ENCODE peak calls at places on chromosome 5, in four cellular contexts. I is upper lobe of right lung; M is mucosa of descending colon; Q is CD8-positive, alpha-beta T cell. F is an unnamed sample.

GRCh38 chr5:6576861-6577501 is 55.9 kb downstream of the NSUN2 start:
- DNase-seq in M (no peak), Q (no peak), I (no peak), F (peak)

GRCh38 chr5:153212471-153212870 is 278.0 kb upstream of the GRIA1 start:
- DNase-seq in Q (no peak), M (no peak), I (no peak), F (no peak)

GRCh38 chr5:159906463-159906862 is 9.8 kb upstream of the ADRA1B start:
- DNase-seq in M (no peak), I (no peak), Q (no peak), F (no peak)

GRCh38 chr5:128345247-128345646 is 192.8 kb downstream of the FBN2 start:
- DNase-seq in Q (no peak), I (no peak), M (no peak), F (no peak)

GRCh38 chr5:154543380-154543779 is 65.4 kb upstream of the HAND1 start:
- DNase-seq in Q (no peak), I (no peak), M (no peak), F (no peak)

GRCh38 chr5:73565166-73565968 is at the start of the genes ANKRA2 and UTP15:
- DNase-seq in I (peak), Q (peak), M (peak), F (peak)

GRCh38 chr5:178730940-178731265 is 444 bp upstream of the ZNF354A start:
- DNase-seq in I (no peak), M (no peak), Q (no peak), F (no peak)

GRCh38 chr5:66246621-66247020 is 102.5 kb downstream of the SREK1 start:
- DNase-seq in M (no peak), Q (no peak), I (no peak), F (no peak)

GRCh38 chr5:175657593-175658271 is at the start of gene HRH2:
- DNase-seq in I (no peak), Q (no peak), M (peak), F (no peak)

GRCh38 chr5:59863777-59864176 is 29.7 kb downstream of the PDE4D start:
- DNase-seq in I (no peak), M (no peak), Q (no peak), F (no peak)

DNA sequence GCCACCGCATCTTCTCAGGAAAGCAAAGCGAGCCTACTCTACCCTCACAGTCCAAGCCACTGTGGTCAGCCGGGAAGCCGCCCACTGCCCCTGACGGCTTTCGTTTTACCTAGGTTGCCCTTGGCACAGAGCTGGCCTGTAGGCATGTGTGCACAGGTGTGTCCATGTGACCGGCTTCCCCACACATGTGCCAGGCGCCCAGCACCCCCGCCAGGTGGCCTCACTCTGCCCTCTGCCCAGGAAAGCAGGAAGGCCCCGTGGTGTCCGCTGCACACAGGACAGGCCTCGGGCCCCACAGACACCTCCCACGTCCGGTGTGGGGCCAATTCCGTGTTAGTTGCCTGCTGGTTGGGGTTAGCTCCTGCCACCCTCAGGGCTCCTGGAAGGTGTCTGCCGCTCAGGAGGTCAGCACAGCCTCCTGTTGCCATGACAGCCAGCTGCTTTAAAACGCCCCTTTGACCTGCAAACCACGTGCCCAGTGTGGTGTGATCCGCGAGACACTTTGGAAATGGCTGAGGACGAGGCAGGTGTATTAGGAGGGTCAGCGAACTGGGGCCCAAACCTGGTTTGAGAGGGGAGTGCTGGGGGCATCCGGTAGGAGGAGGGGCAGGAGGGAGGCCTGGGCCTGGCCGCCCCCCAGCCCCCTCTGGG is 28.7 kb downstream of the TPPP start:
- DNase-seq in I (no peak), Q (no peak), M (peak), F (no peak)
- TF ChIP-seq CTCF in I (no peak), Q (no peak), M (no peak), F (no peak)

GRCh38 chr5:111282798-111283197 is 58.6 kb downstream of the CAMK4 start:
- DNase-seq in I (no peak), Q (no peak), M (no peak), F (no peak)

GRCh38 chr5:111277061-111277460 is 52.9 kb downstream of the CAMK4 start:
- DNase-seq in Q (no peak), I (no peak), M (no peak), F (no peak)

GRCh38 chr5:111280282-111280901 is 56.2 kb downstream of the CAMK4 start:
- DNase-seq in I (no peak), M (no peak), Q (no peak), F (no peak)

DNA sequence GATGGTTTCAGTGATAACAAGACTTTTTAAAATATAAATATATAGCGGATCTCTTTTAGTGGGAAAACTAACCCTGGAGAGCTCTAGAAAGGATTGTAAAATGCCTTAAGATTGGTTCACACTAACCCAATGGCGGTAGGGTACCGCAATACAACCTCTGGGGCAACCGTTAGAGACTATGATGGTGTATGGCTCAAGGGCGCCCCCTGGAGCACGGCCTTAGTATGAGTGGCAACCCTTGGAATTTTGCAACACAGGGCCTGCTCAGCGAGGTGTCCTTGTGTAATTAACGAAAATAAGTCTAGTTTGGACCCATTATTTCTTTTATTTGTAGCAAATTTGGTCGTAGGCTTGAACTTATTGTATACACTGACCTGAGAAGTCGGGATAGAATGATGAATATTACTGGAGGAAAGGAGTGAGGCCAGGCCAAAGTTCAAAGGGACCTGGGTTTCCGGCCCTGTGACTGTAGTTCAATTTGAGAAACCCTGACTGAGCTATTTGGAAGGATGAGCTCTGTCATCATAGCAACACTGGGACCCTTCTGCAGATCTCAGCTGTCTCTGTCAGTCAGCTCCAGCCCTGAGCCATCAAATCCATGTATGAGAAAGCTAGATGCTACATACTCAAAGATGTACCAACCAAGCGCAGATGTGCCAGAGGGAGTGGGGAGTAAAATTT is 54.8 kb downstream of the CAMK4 start:
- DNase-seq in Q (peak), I (peak), M (peak), F (peak)
- TF ChIP-seq CTCF in Q (peak), I (peak), M (peak), F (peak)

GRCh38 chr5:41924872-41925554 is at the start of gene FBXO4:
- DNase-seq in I (peak), M (peak), Q (peak), F (peak)
- TF ChIP-seq CTCF in I (peak), M (peak), Q (peak), F (peak)

GRCh38 chr5:16461782-16462181 is 3.8 kb downstream of the ZNF622 start:
- DNase-seq in I (no peak), Q (no peak), M (no peak), F (no peak)

GRCh38 chr5:16467363-16468219 is 2.0 kb upstream of the ZNF622 start:
- DNase-seq in I (no peak), M (no peak), Q (no peak), F (peak)

GRCh38 chr5:16461026-16461425 is 4.6 kb downstream of the ZNF622 start:
- DNase-seq in I (no peak), Q (no peak), M (no peak), F (no peak)

GRCh38 chr5:16465544-16466432 is at the start of gene ZNF622:
- DNase-seq in M (peak), Q (peak), I (peak), F (peak)

DNA sequence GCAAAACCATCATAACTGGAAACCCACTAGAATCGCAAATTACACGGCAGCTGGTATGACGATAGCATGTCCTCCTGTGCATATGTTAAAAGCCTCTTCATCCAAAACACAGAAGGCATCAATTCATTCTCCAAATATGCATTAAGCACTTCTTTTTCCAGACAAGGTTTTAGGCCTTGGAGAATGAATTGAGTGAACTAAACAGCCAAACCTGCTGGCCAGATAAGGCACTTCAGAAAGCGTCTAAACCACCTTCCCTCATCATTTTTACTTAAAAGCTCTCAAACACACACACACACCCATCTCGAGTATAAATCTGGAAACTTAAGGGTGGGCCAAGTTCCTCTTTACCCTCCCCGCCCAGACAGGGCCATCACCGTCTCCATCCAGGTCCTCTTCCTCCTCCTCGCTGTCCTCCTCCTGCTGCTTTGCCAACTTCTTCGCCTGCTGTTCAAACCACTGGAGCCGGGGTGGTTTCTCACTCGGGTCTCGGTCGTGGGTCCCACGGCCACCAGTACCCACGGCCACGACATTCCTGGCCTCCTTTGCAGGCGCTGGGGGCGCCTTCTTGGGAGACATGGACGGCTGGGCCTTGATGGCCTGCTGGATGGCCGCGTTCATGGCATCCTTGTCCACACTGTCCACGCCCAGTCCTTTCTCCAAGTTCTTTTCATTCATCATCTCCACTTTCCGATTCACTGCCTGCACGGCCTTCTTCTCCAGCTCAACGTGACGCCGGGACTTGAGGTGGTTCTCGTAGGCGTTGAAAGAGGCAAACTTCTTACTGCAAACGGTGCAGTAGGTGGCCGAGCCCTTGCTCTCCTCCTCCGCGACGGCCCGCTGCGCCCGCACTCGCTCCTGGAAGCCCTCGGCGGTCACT is 696 bp downstream of the ZNF622 start:
- DNase-seq in I (peak), Q (no peak), M (peak), F (no peak)
- TF ChIP-seq CTCF in I (no peak), Q (no peak), M (no peak), F (no peak)

DNA sequence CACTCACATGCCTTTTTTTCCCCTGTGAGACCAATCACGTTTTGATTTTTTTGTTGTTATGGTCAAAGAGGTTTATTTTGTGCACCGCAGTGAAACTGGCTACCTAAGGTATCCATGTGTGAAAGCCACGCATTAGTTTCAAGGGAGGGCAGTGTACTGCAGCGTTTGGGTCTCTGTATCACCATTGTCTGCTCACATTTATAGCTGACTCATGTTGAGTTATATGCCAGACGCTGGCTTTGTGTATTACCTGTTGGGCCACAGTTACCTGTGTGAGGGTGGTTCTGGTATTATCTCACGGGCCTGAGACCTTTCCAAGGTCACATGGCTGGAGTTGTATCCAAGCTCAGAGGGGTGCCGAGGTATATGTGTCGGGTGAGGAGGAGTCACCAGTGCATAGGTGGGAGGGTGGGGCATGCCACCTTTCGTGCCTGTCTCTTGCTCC is 75.8 kb downstream of the ARHGAP26 start:
- DNase-seq in Q (no peak), I (no peak), M (no peak), F (no peak)
- TF ChIP-seq CTCF in Q (no peak), I (no peak), M (no peak), F (no peak)

DNA sequence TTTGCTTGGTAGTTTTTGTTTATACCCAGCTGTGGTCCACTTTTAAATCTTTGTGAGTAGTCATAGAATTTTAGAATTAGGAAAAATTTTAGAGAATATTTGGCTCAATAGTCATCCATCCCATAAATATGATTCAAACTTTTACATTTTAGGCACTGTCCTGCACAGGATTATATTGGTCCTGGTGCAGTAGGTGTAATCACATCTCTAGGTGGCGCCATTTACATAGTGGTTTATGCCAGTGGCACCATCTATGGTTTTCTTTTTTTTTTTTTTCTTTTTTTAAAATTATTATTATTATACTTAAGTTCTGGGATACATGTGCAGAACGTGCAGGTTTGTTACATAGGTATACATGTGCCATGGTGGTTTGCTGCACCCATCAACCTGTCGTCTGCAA is 260.7 kb upstream of the KCNN2 start:
- DNase-seq in M (no peak), Q (no peak), I (no peak), F (no peak)
- TF ChIP-seq CTCF in M (peak), Q (no peak), I (peak), F (peak)

GRCh38 chr5:53109436-53110127 is at the start of gene MOCS2:
- DNase-seq in I (peak), M (peak), Q (peak), F (peak)

GRCh38 chr5:53109041-53109435 is 519 bp downstream of the MOCS2 start:
- DNase-seq in I (no peak), M (no peak), Q (no peak), F (no peak)

GRCh38 chr5:53110156-53110555 is 599 bp upstream of the MOCS2 start:
- DNase-seq in Q (no peak), I (no peak), M (no peak), F (no peak)

GRCh38 chr5:53100606-53101005 is 9.0 kb downstream of the MOCS2 start:
- DNase-seq in I (no peak), Q (no peak), M (no peak), F (no peak)

DNA sequence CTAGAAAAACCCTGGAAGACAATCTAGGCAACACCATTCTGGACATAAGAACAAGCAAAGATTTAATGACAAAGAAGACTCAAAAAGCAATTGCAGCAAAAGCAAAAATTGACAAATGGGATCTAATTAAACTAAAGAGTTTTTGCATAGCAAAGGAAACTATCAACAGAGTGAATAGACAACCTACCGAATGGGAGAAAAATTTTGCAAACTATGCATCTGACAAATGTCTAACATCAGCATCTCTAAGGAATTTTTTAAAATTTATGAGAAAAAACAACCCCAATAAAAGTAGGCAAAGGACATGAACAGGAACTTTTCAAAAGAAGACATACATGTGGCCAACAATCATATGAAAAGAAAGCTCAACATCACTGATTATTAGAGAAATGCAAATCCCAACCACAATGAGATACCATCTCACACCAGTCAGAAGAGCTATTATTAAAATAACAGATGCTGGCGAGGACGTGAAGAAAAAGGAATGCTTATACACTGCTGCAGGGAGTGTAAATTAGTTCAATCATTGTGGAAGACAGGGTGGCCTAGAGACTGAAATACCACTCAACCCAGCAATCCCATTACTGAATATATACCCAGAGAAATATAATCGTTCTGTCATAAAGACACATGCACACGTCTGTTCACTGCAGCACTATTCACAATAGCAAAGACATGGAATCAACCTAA is 3.8 kb downstream of the MOCS2 start:
- DNase-seq in Q (no peak), M (no peak), I (no peak), F (no peak)
- TF ChIP-seq CTCF in Q (no peak), M (no peak), I (no peak), F (no peak)

GRCh38 chr5:9512452-9512851 is 33.4 kb downstream of the SEMA5A start:
- DNase-seq in M (no peak), Q (no peak), I (no peak), F (no peak)

GRCh38 chr5:9514968-9515367 is 30.9 kb downstream of the SEMA5A start:
- DNase-seq in M (no peak), Q (no peak), I (no peak), F (no peak)

GRCh38 chr5:9515451-9515850 is 30.4 kb downstream of the SEMA5A start:
- DNase-seq in I (no peak), M (no peak), Q (no peak), F (no peak)

GRCh38 chr5:9516591-9516990 is 29.3 kb downstream of the SEMA5A start:
- DNase-seq in M (no peak), Q (no peak), I (no peak), F (no peak)

GRCh38 chr5:9513825-9514224 is 32.0 kb downstream of the SEMA5A start:
- DNase-seq in M (no peak), I (no peak), Q (no peak), F (no peak)
- TF ChIP-seq CTCF in M (no peak), I (no peak), Q (no peak), F (no peak)

GRCh38 chr5:20102291-20102690 is 114.3 kb upstream of the CDH18 start:
- DNase-seq in I (no peak), M (no peak), Q (no peak), F (no peak)
- TF ChIP-seq CTCF in I (no peak), M (no peak), Q (no peak), F (no peak)